ENCODE peak calls at places on chromosome 14, in five cellular contexts. D is A549, E is IMR-90, N is stomach, Q is astrocyte of the cerebellum. B is an unnamed sample.

GRCh38 chr14:72457641-72458040 is 436.3 kb downstream of the DPF3 start:
- DNase-seq in D (peak; percentile 33), E (peak; percentile 83), N (no peak), Q (no peak), B (no peak)

GRCh38 chr14:67883717-67884116 is 64.1 kb downstream of the RAD51B start:
- DNase-seq in D (peak; percentile 18), E (peak; percentile 28), N (no peak), Q (no peak), B (peak; percentile 40)

GRCh38 chr14:70358631-70359030 is 852 bp downstream of the COX16 start:
- DNase-seq in D (no peak), E (peak; percentile 12), N (no peak), Q (no peak), B (no peak)

GRCh38 chr14:75363570-75364227 is 64.1 kb upstream of the JDP2 start:
- DNase-seq in D (no peak), E (no peak), N (no peak), Q (no peak), B (no peak)

GRCh38 chr14:78644824-78645559 is 474.8 kb downstream of the NRXN3 start:
- DNase-seq in D (no peak), E (no peak), N (no peak), Q (no peak), B (no peak)

GRCh38 chr14:79028281-79028680 is 858.1 kb downstream of the NRXN3 start:
- DNase-seq in D (no peak), E (no peak), N (no peak), Q (no peak), B (no peak)

GRCh38 chr14:70278281-70278680 is 81.2 kb downstream of the COX16 start:
- DNase-seq in D (no peak), E (no peak), N (no peak), Q (no peak), B (peak; percentile 4)

GRCh38 chr14:44149597-44149996 is 357.5 kb downstream of the FSCB start:
- DNase-seq in D (peak; percentile 52), E (no peak), N (no peak), Q (no peak), B (peak; percentile 72)

GRCh38 chr14:90513151-90514014 is 116.6 kb downstream of the CALM1 start:
- DNase-seq in D (peak; percentile 73), E (peak; percentile 12), N (peak; percentile 95), Q (no peak), B (no peak)

DNA sequence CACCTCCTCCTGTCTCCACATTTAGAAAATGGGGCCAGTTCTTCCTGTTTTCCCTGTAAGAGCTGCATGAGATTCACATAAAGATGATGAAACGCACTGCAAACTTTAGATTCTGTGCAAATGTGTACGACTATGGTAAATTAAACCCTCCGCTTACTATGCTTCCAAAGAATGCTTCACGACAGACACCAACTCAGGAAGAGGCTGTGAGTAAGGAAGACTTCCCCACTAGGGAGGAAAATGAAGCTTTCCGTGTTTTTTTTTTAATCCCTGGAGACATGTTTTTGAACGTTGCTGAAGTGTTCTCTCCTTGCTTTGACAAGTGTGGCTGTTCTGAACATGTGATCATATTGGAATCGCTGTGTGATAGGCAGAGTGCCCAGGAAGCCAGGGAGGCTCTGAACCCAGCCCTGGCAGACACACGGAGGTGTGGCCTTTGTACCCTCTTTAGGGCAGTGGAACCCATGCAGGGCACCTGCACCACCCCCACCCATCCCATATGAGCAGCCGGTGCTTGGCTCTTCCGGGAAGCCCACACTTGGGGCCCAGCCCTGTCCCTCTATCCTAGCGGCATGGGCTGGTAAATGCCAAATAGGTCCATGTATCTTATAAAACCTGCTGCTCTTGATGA is 7.5 kb upstream of the SYNE3 start:
- DNase-seq in D (no peak), E (peak; percentile 89), N (peak; percentile 56), Q (no peak), B (peak; percentile 64)
- H3K4me3 ChIP-seq in D (no peak overlapping the region), E (no peak overlapping the region), N (no peak overlapping the region), Q (no peak overlapping the region), B (peak overlapping the region; percentile 14)

GRCh38 chr14:24315807-24316596 is 4.7 kb downstream of the LTB4R start:
- DNase-seq in D (no peak), E (no peak), N (peak; percentile 77), Q (no peak), B (no peak)

GRCh38 chr14:24314377-24315193 is 3.3 kb downstream of the LTB4R start:
- DNase-seq in D (no peak), E (no peak), N (no peak), Q (no peak), B (no peak)

GRCh38 chr14:24317141-24317927 is 6.0 kb downstream of the LTB4R start:
- DNase-seq in D (no peak), E (no peak), N (no peak), Q (no peak), B (no peak)

GRCh38 chr14:24315243-24315806 is 4.0 kb downstream of the LTB4R start:
- DNase-seq in D (no peak), E (no peak), N (no peak), Q (no peak), B (no peak)

GRCh38 chr14:24316597-24316950 is 5.3 kb downstream of the LTB4R start:
- DNase-seq in D (no peak), E (no peak), N (no peak), Q (no peak), B (no peak)
- H3K4me3 ChIP-seq in D (no peak overlapping the region), E (no peak overlapping the region), N (no peak overlapping the region), Q (no peak overlapping the region), B (no peak overlapping the region)

GRCh38 chr14:54738009-54738408 is 164.6 kb downstream of the GCH1 start:
- DNase-seq in D (no peak), E (no peak), N (no peak), Q (no peak), B (no peak)
- H3K4me3 ChIP-seq in D (no peak overlapping the region), E (no peak overlapping the region), N (no peak overlapping the region), Q (no peak overlapping the region), B (no peak overlapping the region)

DNA sequence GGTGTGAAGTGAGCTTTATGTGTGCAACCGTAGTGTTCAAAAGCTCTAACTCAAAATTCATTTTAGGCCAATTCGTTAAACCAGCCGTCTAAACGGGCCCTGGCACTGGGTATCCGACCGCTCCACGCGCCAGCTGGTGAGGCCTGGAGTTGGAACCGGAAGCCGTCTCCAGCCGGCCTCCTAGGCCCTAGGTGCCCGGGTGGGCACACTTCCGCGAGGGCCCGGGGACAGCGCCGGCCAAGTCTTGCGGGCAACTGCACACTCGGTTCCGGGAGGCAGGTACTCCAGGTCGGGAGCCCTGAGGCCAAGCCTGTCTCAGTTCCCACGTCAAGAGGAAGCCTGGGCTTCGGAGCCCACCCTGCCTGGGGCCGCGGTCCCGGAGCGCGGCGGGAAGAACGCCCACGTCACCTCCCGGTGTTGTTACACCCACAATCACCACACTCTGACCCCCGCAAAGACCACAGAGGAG is 16.2 kb downstream of the OTX2 start:
- DNase-seq in D (no peak), E (no peak), N (no peak), Q (no peak), B (no peak)
- H3K4me3 ChIP-seq in D (no peak overlapping the region), E (no peak overlapping the region), N (no peak overlapping the region), Q (no peak overlapping the region), B (no peak overlapping the region)

DNA sequence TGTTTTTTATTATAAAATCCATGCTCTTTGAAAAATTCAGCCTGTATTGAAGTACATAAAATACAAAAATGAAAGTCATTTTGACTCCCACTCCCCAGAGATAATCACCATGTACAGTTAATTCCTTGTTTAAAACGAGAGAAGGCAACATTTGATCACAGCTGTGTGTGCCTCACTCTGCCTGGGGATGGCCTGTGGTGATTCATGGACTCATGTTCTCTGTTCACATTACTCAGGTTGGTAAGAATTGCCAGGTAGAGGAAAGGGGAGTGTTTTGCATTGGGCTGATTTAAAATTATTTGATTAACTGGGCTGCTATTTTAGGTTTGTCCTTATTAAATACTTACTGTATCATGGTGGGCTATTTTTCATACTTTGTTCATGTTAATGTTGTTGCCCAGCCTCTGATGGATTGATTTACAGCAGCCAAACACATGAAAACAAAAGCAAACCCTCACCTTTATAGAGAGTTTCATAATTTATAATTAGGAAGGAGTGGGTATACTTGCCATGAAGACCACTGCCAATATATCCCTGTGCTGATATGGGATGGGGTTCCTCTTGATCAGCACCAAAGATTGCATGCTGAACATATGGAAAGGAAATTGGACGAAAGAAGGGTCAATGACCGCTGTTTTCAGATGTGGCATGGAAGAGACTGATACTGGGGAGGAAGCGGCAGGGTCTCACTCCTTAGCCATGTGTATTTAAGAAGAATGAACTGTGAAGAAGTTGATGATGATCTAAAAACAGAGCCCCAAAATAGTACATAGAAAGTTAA is 3.0 kb downstream of the ZBTB1 start:
- DNase-seq in D (no peak), E (peak; percentile 58), N (no peak), Q (no peak), B (no peak)
- H3K4me3 ChIP-seq in D (no peak overlapping the region), E (no peak overlapping the region), N (no peak overlapping the region), Q (no peak overlapping the region), B (peak overlapping the region; percentile 13)

GRCh38 chr14:69045857-69046351 is 66.8 kb upstream of the ACTN1 start:
- DNase-seq in D (no peak), E (no peak), N (no peak), Q (no peak), B (no peak)

GRCh38 chr14:69046468-69046867 is 67.4 kb upstream of the ACTN1 start:
- DNase-seq in D (no peak), E (peak; percentile 77), N (peak; percentile 54), Q (no peak), B (no peak)

GRCh38 chr14:69044965-69045555 is 66.0 kb upstream of the ACTN1 start:
- DNase-seq in D (no peak), E (peak; percentile 91), N (no peak), Q (peak; percentile 73), B (no peak)

GRCh38 chr14:69048456-69048855 is 69.4 kb upstream of the ACTN1 start:
- DNase-seq in D (no peak), E (no peak), N (peak; percentile 72), Q (no peak), B (no peak)

DNA sequence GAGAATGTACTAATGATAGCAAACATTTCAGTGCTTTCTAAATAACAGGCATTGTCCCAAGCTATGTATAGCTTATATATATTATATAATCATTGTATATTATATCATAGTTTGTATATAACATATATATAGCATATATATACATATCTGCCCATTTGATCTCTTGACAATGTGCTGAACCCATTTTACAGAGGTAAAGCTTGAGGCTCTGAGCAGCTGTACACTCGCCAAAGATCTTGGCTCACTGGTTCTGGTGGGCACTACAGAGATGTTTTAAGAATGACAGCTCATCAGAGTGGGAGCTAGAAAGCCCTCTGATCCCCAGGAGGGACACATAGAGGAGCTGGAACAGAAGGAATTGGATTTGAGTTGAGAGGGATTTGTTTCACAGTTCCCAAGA is 68.2 kb upstream of the ACTN1 start:
- DNase-seq in D (no peak), E (no peak), N (no peak), Q (no peak), B (no peak)
- H3K4me3 ChIP-seq in D (no peak overlapping the region), E (no peak overlapping the region), N (no peak overlapping the region), Q (no peak overlapping the region), B (no peak overlapping the region)

DNA sequence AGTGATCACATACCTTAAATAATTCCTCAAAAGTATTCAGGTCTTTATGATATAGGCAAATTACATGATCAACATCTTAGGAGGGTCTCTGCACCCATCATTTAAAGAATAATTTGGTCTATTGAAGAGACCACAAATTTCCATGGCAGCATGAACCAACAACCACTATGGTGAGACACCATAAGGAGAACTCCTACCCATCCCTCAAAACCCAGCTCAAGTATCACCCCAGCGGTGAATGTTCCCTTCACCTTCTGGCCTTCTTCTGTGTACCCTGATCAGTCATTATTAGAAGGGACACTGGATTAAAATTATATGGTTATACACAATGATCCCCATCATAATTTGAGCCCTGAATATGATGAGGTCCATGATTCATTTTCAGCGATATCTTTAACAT is 81.5 kb downstream of the DICER1 start:
- DNase-seq in D (no peak), E (no peak), N (no peak), Q (no peak), B (no peak)
- H3K4me3 ChIP-seq in D (no peak overlapping the region), E (no peak overlapping the region), N (no peak overlapping the region), Q (no peak overlapping the region), B (no peak overlapping the region)

B was measured in A673.